ENCODE peak calls at places on chromosomes 4 and X, in eight cellular contexts. One of them, this sample, is unnamed. For H3K9me3, the result is how much of the 10 kb centered on the place peaks cover.

GRCh38 chr4:87982446-87982845 is 6.9 kb downstream of the SPP1 start:
- DNase-seq in upper lobe of right lung: no peak
- DNase-seq in IMR-90: peak
- DNase-seq in WERI-Rb-1: no peak
- DNase-seq in suprapubic skin: no peak
- DNase-seq in neural progenitor cell: peak
- DNase-seq in psoas muscle: no peak
- DNase-seq in spleen: no peak
- DNase-seq in this sample: no peak

GRCh38 chr4:162408309-162408708 is 244.5 kb upstream of the FSTL5 start:
- DNase-seq in psoas muscle: no peak
- DNase-seq in spleen: no peak
- DNase-seq in WERI-Rb-1: no peak
- DNase-seq in suprapubic skin: no peak
- DNase-seq in IMR-90: no peak
- DNase-seq in upper lobe of right lung: no peak
- DNase-seq in neural progenitor cell: no peak
- DNase-seq in this sample: no peak

GRCh38 chrX:8049827-8050226 is 121.2 kb downstream of the VCX2 start:
- DNase-seq in upper lobe of right lung: no peak
- DNase-seq in spleen: no peak
- DNase-seq in suprapubic skin: no peak
- DNase-seq in neural progenitor cell: no peak
- DNase-seq in psoas muscle: no peak
- DNase-seq in WERI-Rb-1: no peak
- DNase-seq in IMR-90: no peak
- DNase-seq in this sample: no peak

GRCh38 chr4:30350288-30350687 is 369.9 kb upstream of the PCDH7 start:
- DNase-seq in spleen: no peak
- DNase-seq in upper lobe of right lung: no peak
- DNase-seq in psoas muscle: no peak
- DNase-seq in IMR-90: no peak
- DNase-seq in WERI-Rb-1: no peak
- DNase-seq in suprapubic skin: no peak
- DNase-seq in neural progenitor cell: no peak
- DNase-seq in this sample: no peak

GRCh38 chr4:28555851-28556250 is 1695.2 kb downstream of the STIM2 start:
- DNase-seq in IMR-90: peak
- DNase-seq in spleen: no peak
- DNase-seq in suprapubic skin: no peak
- DNase-seq in neural progenitor cell: no peak
- DNase-seq in WERI-Rb-1: no peak
- DNase-seq in psoas muscle: no peak
- DNase-seq in upper lobe of right lung: no peak
- DNase-seq in this sample: no peak

GRCh38 chr4:158032733-158033415 is 140.0 kb downstream of the GASK1B start:
- DNase-seq in spleen: no peak
- DNase-seq in WERI-Rb-1: no peak
- DNase-seq in IMR-90: no peak
- DNase-seq in suprapubic skin: no peak
- DNase-seq in psoas muscle: no peak
- DNase-seq in upper lobe of right lung: no peak
- DNase-seq in neural progenitor cell: no peak
- DNase-seq in this sample: no peak

GRCh38 chrX:9379697-9380551 is 84.9 kb upstream of the TBL1X start:
- DNase-seq in upper lobe of right lung: no peak
- DNase-seq in spleen: no peak
- DNase-seq in suprapubic skin: no peak
- DNase-seq in WERI-Rb-1: no peak
- DNase-seq in neural progenitor cell: no peak
- DNase-seq in psoas muscle: no peak
- DNase-seq in IMR-90: peak
- DNase-seq in this sample: no peak

GRCh38 chr4:74397748-74398426 is 32.9 kb downstream of the EREG start:
- DNase-seq in psoas muscle: no peak
- DNase-seq in upper lobe of right lung: no peak
- DNase-seq in WERI-Rb-1: no peak
- DNase-seq in spleen: no peak
- DNase-seq in suprapubic skin: no peak
- DNase-seq in IMR-90: peak
- DNase-seq in neural progenitor cell: no peak
- DNase-seq in this sample: no peak

GRCh38 chr4:55127521-55127920 is 2.1 kb upstream of the KDR start:
- DNase-seq in IMR-90: no peak
- DNase-seq in WERI-Rb-1: no peak
- DNase-seq in spleen: no peak
- DNase-seq in upper lobe of right lung: no peak
- DNase-seq in suprapubic skin: no peak
- DNase-seq in neural progenitor cell: no peak
- DNase-seq in psoas muscle: no peak
- DNase-seq in this sample: no peak

DNA sequence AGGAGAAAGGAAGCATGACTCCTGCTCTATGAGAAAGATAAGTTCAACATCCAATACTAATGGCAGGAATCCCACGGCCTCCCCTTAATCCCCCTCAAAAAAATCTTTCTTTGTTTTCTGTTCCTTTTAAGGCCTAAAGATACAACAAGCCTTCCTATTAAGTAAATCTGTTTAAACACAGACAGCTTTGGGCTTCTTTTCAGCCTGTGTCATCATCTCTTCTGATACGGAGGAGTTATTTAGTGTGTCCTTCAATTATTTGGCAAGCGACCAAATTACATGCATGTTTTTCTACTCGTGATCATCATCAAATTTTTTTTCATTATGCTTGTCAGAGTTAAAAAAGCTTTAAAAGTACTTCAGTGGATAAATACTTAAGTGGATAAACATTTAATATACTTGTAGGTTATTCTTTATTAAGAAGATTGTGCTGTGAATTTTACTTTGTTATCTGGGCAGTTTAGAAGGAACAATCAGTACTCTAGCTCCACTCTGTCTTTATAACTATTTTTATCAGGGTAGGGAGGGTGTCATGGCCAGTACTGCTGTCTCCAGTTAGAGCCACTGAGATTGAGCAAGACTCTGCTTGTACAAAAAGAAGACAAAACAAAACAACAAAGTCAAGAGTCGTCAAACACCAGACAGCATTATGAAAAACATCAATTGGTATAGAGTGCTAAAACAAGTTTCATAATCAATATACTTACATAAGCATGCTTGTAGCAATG is 210.6 kb downstream of the PRR32 start:
- DNase-seq in psoas muscle: no peak
- DNase-seq in WERI-Rb-1: no peak
- DNase-seq in spleen: no peak
- DNase-seq in suprapubic skin: no peak
- DNase-seq in upper lobe of right lung: no peak
- DNase-seq in IMR-90: no peak
- DNase-seq in neural progenitor cell: no peak
- DNase-seq in this sample: no peak
- H3K9me3 ChIP-seq in psoas muscle: under half
- H3K9me3 ChIP-seq in WERI-Rb-1: under half
- H3K9me3 ChIP-seq in spleen: under half
- H3K9me3 ChIP-seq in suprapubic skin: under half
- H3K9me3 ChIP-seq in upper lobe of right lung: under half
- H3K9me3 ChIP-seq in IMR-90: under half
- H3K9me3 ChIP-seq in neural progenitor cell: under half
- H3K9me3 ChIP-seq in this sample: under half

GRCh38 chr4:37726666-37727065 is 40.5 kb upstream of the RELL1 start:
- DNase-seq in spleen: no peak
- DNase-seq in psoas muscle: no peak
- DNase-seq in upper lobe of right lung: no peak
- DNase-seq in neural progenitor cell: no peak
- DNase-seq in IMR-90: peak
- DNase-seq in suprapubic skin: no peak
- DNase-seq in WERI-Rb-1: no peak
- DNase-seq in this sample: no peak
- H3K27ac ChIP-seq in spleen: no peak
- H3K27ac ChIP-seq in psoas muscle: no peak
- H3K27ac ChIP-seq in upper lobe of right lung: no peak
- H3K27ac ChIP-seq in neural progenitor cell: no peak
- H3K27ac ChIP-seq in IMR-90: no peak
- H3K27ac ChIP-seq in suprapubic skin: no peak
- H3K27ac ChIP-seq in WERI-Rb-1: no peak
- H3K27ac ChIP-seq in this sample: no peak

DNA sequence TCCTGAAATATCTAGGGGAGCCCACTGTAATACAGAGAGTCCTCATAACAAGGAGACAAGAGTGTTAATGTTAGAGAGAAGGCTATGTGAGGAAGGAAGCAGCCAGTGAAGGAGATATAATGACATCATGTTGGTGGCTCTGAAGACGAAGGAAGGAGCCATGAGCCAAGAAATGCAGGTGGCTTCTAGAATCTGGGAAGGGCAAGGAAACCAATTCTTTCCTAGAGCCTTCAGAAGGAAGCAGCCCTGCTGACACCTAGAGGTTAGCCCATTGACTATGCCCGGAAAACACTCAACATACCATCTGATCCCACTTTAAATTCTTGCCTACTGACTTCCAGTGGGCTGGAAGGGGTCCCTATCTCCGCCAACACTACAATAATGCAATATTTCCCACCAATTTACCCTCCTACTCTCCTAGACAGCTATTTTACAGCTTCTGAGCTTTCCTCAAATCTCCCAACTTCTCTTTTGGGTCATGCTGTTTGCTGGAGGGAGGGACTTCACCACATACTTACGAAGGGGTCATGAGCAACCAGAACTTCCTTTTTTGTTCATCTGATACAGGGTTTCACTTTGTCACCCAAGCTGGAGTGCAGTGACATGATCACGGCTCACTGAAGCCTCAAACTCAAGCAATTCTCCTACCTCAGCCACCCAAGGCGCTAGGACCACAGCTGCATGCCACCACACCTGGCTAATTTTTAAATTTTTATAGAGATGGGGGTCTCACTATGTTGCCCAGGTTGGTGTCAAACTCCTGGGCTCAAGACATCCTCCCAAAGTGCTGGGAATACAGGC is 25.2 kb upstream of the G3BP2 start:
- DNase-seq in suprapubic skin: no peak
- DNase-seq in IMR-90: no peak
- DNase-seq in WERI-Rb-1: no peak
- DNase-seq in neural progenitor cell: no peak
- DNase-seq in upper lobe of right lung: no peak
- DNase-seq in spleen: no peak
- DNase-seq in psoas muscle: no peak
- DNase-seq in this sample: no peak
- TF ChIP-seq CTCF in suprapubic skin: no peak
- TF ChIP-seq CTCF in IMR-90: no peak
- TF ChIP-seq CTCF in WERI-Rb-1: no peak
- TF ChIP-seq CTCF in neural progenitor cell: no peak
- TF ChIP-seq CTCF in upper lobe of right lung: no peak
- TF ChIP-seq CTCF in spleen: no peak
- TF ChIP-seq CTCF in psoas muscle: no peak
- TF ChIP-seq CTCF in this sample: no peak

GRCh38 chr4:119940557-119940956 is 126.1 kb downstream of the MAD2L1 start:
- DNase-seq in neural progenitor cell: no peak
- DNase-seq in upper lobe of right lung: no peak
- DNase-seq in WERI-Rb-1: no peak
- DNase-seq in spleen: no peak
- DNase-seq in psoas muscle: no peak
- DNase-seq in IMR-90: no peak
- DNase-seq in suprapubic skin: no peak
- DNase-seq in this sample: no peak

GRCh38 chr4:119942806-119943205 is 123.8 kb downstream of the MAD2L1 start:
- DNase-seq in psoas muscle: no peak
- DNase-seq in suprapubic skin: no peak
- DNase-seq in upper lobe of right lung: no peak
- DNase-seq in spleen: no peak
- DNase-seq in neural progenitor cell: no peak
- DNase-seq in WERI-Rb-1: no peak
- DNase-seq in IMR-90: peak
- DNase-seq in this sample: no peak

DNA sequence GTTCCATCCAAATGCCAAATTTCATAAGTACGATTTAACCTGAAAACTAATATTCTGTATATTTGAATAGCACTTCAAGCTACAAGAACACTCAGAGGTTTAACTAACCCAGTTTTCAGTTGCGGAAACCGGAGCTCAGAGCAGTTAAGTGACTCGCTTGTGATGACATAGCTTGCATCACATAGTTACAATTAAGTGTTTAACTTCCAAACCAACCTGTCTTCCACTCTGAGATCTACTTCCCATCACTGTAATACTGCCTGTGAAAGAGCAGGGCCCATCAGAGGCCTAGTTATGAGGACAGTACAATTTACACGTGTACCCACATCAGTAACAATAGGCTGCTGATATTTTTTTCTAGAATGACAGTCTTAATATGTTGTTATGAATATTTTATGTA is 120.3 kb downstream of the MAD2L1 start:
- DNase-seq in WERI-Rb-1: no peak
- DNase-seq in spleen: no peak
- DNase-seq in IMR-90: peak
- DNase-seq in upper lobe of right lung: no peak
- DNase-seq in psoas muscle: no peak
- DNase-seq in suprapubic skin: no peak
- DNase-seq in neural progenitor cell: no peak
- DNase-seq in this sample: no peak
- H3K9me3 ChIP-seq in WERI-Rb-1: under half
- H3K9me3 ChIP-seq in spleen: under half
- H3K9me3 ChIP-seq in IMR-90: under half
- H3K9me3 ChIP-seq in upper lobe of right lung: under half
- H3K9me3 ChIP-seq in psoas muscle: under half
- H3K9me3 ChIP-seq in suprapubic skin: under half
- H3K9me3 ChIP-seq in neural progenitor cell: under half
- H3K9me3 ChIP-seq in this sample: under half

GRCh38 chrX:145729635-145730034 is 88.0 kb upstream of the SLITRK2 start:
- DNase-seq in suprapubic skin: no peak
- DNase-seq in psoas muscle: no peak
- DNase-seq in IMR-90: no peak
- DNase-seq in neural progenitor cell: no peak
- DNase-seq in spleen: no peak
- DNase-seq in upper lobe of right lung: no peak
- DNase-seq in WERI-Rb-1: no peak
- DNase-seq in this sample: no peak
- H3K27ac ChIP-seq in suprapubic skin: no peak
- H3K27ac ChIP-seq in psoas muscle: no peak
- H3K27ac ChIP-seq in IMR-90: no peak
- H3K27ac ChIP-seq in neural progenitor cell: no peak
- H3K27ac ChIP-seq in spleen: no peak
- H3K27ac ChIP-seq in upper lobe of right lung: no peak
- H3K27ac ChIP-seq in WERI-Rb-1: no peak
- H3K27ac ChIP-seq in this sample: no peak

DNA sequence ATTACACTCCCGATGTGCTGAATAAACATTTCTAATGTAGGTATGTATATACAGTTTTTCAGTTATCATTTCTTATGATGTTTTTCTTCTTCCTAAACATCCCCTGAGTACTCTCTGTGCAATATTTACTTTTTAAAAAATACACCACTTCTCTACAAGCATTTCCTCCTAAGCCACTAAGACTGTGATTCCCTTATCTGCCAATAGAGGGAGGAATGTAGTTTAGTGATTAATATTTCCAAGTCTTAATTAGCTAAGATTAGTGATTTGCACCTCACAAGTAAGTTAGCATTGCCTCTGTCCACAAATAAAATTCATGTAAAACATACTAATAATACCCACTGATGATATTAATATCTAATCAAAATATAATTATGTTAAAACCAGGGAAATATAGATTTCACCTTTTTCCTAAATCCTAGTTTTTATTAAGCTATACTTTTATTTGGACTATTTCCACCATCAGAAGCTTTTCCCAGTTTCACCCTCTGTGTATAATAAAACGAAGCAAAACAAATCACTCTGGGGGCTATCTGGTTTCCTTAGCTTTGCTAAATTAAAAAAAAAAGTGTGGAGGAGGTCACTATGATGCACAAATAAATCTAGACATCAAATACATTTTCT is 909.1 kb downstream of the FAT4 start:
- DNase-seq in neural progenitor cell: peak
- DNase-seq in IMR-90: peak
- DNase-seq in upper lobe of right lung: no peak
- DNase-seq in psoas muscle: no peak
- DNase-seq in spleen: no peak
- DNase-seq in WERI-Rb-1: no peak
- DNase-seq in suprapubic skin: no peak
- DNase-seq in this sample: no peak
- TF ChIP-seq CTCF in neural progenitor cell: peak
- TF ChIP-seq CTCF in IMR-90: peak
- TF ChIP-seq CTCF in upper lobe of right lung: peak
- TF ChIP-seq CTCF in psoas muscle: no peak
- TF ChIP-seq CTCF in spleen: no peak
- TF ChIP-seq CTCF in WERI-Rb-1: peak
- TF ChIP-seq CTCF in suprapubic skin: peak
- TF ChIP-seq CTCF in this sample: peak

This sample was measured in pancreas.